ENCODE peak calls at places on chromosomes 6 and 20, in ten cellular contexts. H is HCT116, X is stomach, P is GM23338, Y is K562, K is upper lobe of left lung, F is HepG2, T is Panc1, G is breast epithelium, D is SK-N-SH. M is an unnamed sample.

GRCh38 chr6:4645713-4646356 is 130.4 kb upstream of the CDYL start:
- DNase-seq in H (no peak), X (no peak), P (peak; percentile 60), Y (peak; percentile 32), K (no peak), F (no peak), T (no peak), G (no peak), D (no peak), M (no peak)

GRCh38 chr20:9838378-9839295 is at the start of gene PAK5:
- DNase-seq in H (peak; percentile 1), X (peak; percentile 79), P (peak; percentile 96), Y (peak; percentile 0), K (peak; percentile 68), F (peak; percentile 53), T (no peak), G (no peak), D (peak; percentile 94), M (no peak)

GRCh38 chr20:8242066-8242465 is 110.0 kb downstream of the PLCB1 start:
- DNase-seq in H (no peak), X (no peak), P (no peak), Y (no peak), K (no peak), F (no peak), T (no peak), G (no peak), D (no peak), M (no peak)

GRCh38 chr6:147099974-147100373 is 104.2 kb upstream of the STXBP5 start:
- DNase-seq in H (no peak), X (no peak), P (no peak), Y (no peak), K (no peak), F (no peak), T (no peak), G (no peak), D (no peak), M (no peak)

GRCh38 chr6:38034269-38034914 is 214.9 kb downstream of the ZFAND3 start:
- DNase-seq in H (peak; percentile 23), X (no peak), P (peak; percentile 40), Y (peak; percentile 18), K (no peak), F (peak; percentile 18), T (no peak), G (no peak), D (no peak), M (no peak)

GRCh38 chr6:55820696-55821095 is 54.7 kb downstream of the BMP5 start:
- DNase-seq in H (no peak), X (no peak), P (no peak), Y (no peak), K (no peak), F (no peak), T (no peak), G (no peak), D (no peak), M (no peak)

GRCh38 chr6:83884523-83884922 is 25.0 kb downstream of the CYB5R4 start:
- DNase-seq in H (peak; percentile 42), X (no peak), P (peak; percentile 57), Y (peak; percentile 75), K (no peak), F (peak; percentile 27), T (no peak), G (no peak), D (peak; percentile 48), M (no peak)

GRCh38 chr6:166602928-166603690 is 16.6 kb upstream of the RAMACL start:
- DNase-seq in H (no peak), X (no peak), P (no peak), Y (no peak), K (peak; percentile 15), F (no peak), T (no peak), G (no peak), D (no peak), M (no peak)

GRCh38 chr20:10447028-10447427 is 11.9 kb downstream of the SLX4IP start:
- DNase-seq in H (peak; percentile 67), X (peak; percentile 30), P (no peak), Y (peak; percentile 36), K (no peak), F (peak; percentile 32), T (peak; percentile 67), G (no peak), D (peak; percentile 55), M (peak; percentile 38)

GRCh38 chr6:113732384-113732966 is 124.7 kb upstream of the MARCKS start:
- DNase-seq in H (no peak), X (no peak), P (no peak), Y (no peak), K (no peak), F (peak; percentile 24), T (no peak), G (no peak), D (peak; percentile 40), M (no peak)

GRCh38 chr20:48236485-48237055 is 451.3 kb upstream of the SULF2 start:
- DNase-seq in H (no peak), X (no peak), P (no peak), Y (no peak), K (no peak), F (no peak), T (no peak), G (no peak), D (no peak), M (no peak)

GRCh38 chr6:139627091-139627490 is 252.6 kb upstream of the CITED2 start:
- DNase-seq in H (no peak), X (no peak), P (peak; percentile 71), Y (no peak), K (no peak), F (no peak), T (no peak), G (no peak), D (no peak), M (no peak)

GRCh38 chr6:111813247-111814162 is 59.7 kb downstream of the FYN start:
- DNase-seq in H (no peak), X (no peak), P (no peak), Y (no peak), K (no peak), F (no peak), T (no peak), G (no peak), D (no peak), M (no peak)

GRCh38 chr6:16836186-16836981 is 75.1 kb upstream of the ATXN1 start:
- DNase-seq in H (no peak), X (no peak), P (no peak), Y (no peak), K (no peak), F (no peak), T (no peak), G (no peak), D (no peak), M (peak; percentile 33)

DNA sequence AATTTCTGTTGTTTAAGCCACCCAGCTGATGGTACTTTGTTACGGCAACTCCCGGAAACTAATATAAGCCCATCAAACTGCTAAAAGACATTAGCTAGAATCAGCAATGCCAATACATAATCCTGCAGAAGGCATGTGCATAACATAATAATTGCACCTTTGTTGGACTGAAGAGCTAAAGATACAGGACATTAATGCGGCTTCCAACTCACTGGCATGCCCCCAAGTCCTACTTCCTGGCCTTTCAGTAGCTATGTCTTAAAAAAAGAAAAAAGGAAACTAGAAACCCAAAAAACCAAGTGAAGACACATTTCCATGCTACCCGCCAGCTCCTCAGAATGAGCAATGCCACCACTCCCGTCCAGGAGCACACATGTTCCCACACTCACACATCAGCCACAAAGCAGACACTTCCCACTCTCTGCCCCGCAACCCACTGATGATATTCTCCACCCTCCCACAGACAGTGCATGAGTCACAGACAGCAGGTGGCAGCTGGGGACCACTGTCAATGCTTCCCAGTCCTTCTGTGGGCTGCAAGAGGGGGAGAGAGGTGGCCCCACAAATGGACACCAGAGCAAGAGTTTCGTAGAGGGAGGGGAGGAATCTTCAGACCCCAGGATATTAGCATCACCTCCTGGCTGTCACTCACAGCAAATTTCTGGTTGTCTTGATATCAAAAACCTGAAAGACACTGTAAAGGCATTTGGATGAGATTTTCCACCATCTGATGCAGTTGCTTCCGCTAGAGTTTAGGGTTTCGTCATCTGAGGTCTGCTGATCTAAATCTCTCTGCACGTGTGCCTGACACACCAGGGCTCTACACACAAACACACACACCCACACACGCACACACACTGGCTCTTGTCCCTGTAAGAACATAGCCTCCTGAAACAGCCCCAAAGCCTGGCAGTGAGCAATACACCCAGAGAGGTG is 32.8 kb downstream of the GFOD1 start:
- DNase-seq in H (no peak), X (peak; percentile 32), P (no peak), Y (peak; percentile 38), K (peak; percentile 65), F (no peak), T (no peak), G (no peak), D (peak; percentile 42), M (no peak)
- TF ChIP-seq POLR2AphosphoS5 in H (no peak), X (no peak), P (no peak), Y (no peak), K (peak; percentile 34), F (no peak), T (no peak), G (no peak), D (no peak), M (no peak)

DNA sequence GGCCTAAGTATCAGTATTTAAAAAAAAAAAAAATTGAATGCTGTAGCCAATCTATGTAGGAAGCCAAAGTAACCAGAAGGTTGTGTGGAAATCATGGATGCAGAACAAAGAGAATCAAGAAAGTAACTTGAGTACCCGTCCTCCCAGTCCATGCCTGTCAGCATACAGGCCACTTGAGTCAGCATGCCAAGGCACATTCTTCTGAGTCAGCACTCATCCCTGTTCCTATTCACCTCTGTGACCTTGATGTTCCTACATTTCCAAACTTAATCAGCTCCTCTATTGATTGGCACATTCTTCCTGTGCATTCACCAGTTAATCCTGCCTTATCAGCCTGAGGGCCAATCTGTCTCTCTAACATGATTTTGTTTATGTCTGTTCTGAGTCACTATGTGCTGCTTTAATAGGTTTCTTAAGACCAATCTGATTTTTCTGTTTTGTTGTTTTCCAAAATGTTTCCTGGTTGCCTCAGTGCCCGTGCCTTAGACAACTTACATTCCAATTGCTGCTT is 165.7 kb downstream of the KCNQ5 start:
- DNase-seq in H (no peak), X (no peak), P (peak; percentile 64), Y (no peak), K (peak; percentile 44), F (no peak), T (peak; percentile 71), G (no peak), D (no peak), M (no peak)
- TF ChIP-seq POLR2AphosphoS5 in H (no peak), X (no peak), P (no peak), Y (no peak), K (no peak), F (no peak), T (no peak), G (no peak), D (no peak), M (no peak)

GRCh38 chr6:156780117-156780641 is 3.0 kb downstream of the ARID1B start:
- DNase-seq in H (peak; percentile 70), X (peak; percentile 56), P (peak; percentile 70), Y (peak; percentile 87), K (peak; percentile 88), F (peak; percentile 91), T (peak; percentile 77), G (no peak), D (peak; percentile 68), M (peak; percentile 29)
- TF ChIP-seq POLR2AphosphoS5 in H (peak; percentile 85), X (peak; percentile 75), P (peak; percentile 71), Y (peak; percentile 54), K (no peak), F (peak; percentile 75), T (no peak), G (no peak), D (peak; percentile 56), M (peak; percentile 53)

DNA sequence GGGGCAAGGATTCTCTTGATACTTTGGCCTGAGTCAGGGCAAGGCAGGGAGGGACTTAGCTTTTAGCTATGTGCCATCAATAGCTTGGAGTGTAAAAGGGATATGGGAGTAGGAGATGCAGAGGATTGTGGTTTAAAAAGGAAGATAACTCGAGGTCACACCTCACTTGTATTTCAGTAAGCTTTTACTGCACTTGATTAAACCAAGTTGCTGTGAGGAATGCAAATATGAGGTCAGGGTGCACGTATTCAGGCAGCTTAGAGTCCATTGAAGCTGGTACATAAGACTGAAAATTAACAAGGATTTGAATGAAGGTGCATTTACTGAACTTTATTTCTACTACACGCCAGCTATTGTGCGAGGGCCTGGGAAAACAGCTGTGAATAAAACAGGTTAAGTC is 32.1 kb downstream of the DSTN start:
- DNase-seq in H (no peak), X (no peak), P (peak; percentile 33), Y (no peak), K (no peak), F (no peak), T (no peak), G (no peak), D (no peak), M (no peak)
- TF ChIP-seq POLR2AphosphoS5 in H (no peak), X (no peak), P (no peak), Y (no peak), K (no peak), F (no peak), T (no peak), G (no peak), D (no peak), M (no peak)